ENCODE peak calls at places on chromosomes 12 and 14, in seven cellular contexts. Q is tibial artery; V is HL-60; E is A673; L is CD8-positive, alpha-beta T cell; M is psoas muscle; U is body of pancreas. B is an unnamed sample.

GRCh38 chr14:42428996-42429395 is 822.3 kb downstream of the LRFN5 start:
- DNase-seq in E (no peak), Q (no peak), V (no peak), L (no peak), M (no peak), U (no peak), B (no peak)

GRCh38 chr14:69625299-69626131 is 14.1 kb downstream of the SUSD6 start:
- DNase-seq in L (peak), E (no peak), Q (peak), V (peak), M (peak), U (peak), B (peak)

GRCh38 chr14:61516957-61517356 is 178.4 kb upstream of the HIF1A start:
- DNase-seq in E (no peak), M (no peak), U (peak), V (no peak), L (no peak), Q (no peak), B (no peak)

GRCh38 chr14:102760485-102761193 is 16.6 kb upstream of the TRAF3 start:
- DNase-seq in L (no peak), U (no peak), V (no peak), M (no peak), Q (no peak), E (no peak), B (no peak)

GRCh38 chr14:57371013-57371412 is 19.4 kb upstream of the NAA30 start:
- DNase-seq in L (no peak), V (no peak), Q (no peak), M (no peak), E (no peak), U (no peak), B (no peak)

GRCh38 chr12:65742481-65742971 is 81.8 kb upstream of the HMGA2 start:
- DNase-seq in U (no peak), Q (no peak), E (peak), V (no peak), M (no peak), L (no peak), B (peak)

GRCh38 chr12:20028033-20028432 is 340.3 kb upstream of the PDE3A start:
- DNase-seq in U (no peak), V (no peak), E (no peak), M (no peak), L (no peak), Q (no peak), B (no peak)

GRCh38 chr12:91142184-91142583 is 30.9 kb upstream of the LUM start:
- DNase-seq in M (no peak), V (no peak), E (no peak), Q (no peak), U (no peak), L (no peak), B (no peak)

GRCh38 chr12:124921200-124922008 is 7.0 kb upstream of the UBC start:
- DNase-seq in L (peak), M (no peak), E (peak), Q (no peak), V (peak), U (peak), B (peak)

GRCh38 chr14:31934767-31935266 is 142.3 kb upstream of the ARHGAP5 start:
- DNase-seq in L (no peak), U (peak), Q (no peak), M (no peak), E (peak), V (peak), B (no peak)

GRCh38 chr14:103613517-103613916 is 15.5 kb upstream of the KLC1 start:
- DNase-seq in M (no peak), E (no peak), L (no peak), V (peak), Q (no peak), U (no peak), B (no peak)

GRCh38 chr12:26953447-26953846 is 15.2 kb downstream of the FGFR1OP2 start:
- DNase-seq in Q (peak), M (peak), E (no peak), L (no peak), U (peak), V (peak), B (no peak)

GRCh38 chr12:27552886-27553560 is 29.0 kb downstream of the PPFIBP1 start:
- DNase-seq in E (no peak), U (no peak), V (no peak), Q (no peak), L (no peak), M (no peak), B (peak)

GRCh38 chr12:65886996-65887395 is 62.7 kb downstream of the HMGA2 start:
- DNase-seq in E (no peak), M (no peak), Q (no peak), U (no peak), V (no peak), L (no peak), B (no peak)

GRCh38 chr12:121165316-121165715 is 32.6 kb downstream of the P2RX7 start:
- DNase-seq in E (no peak), Q (no peak), M (no peak), U (peak), V (no peak), L (no peak), B (no peak)

GRCh38 chr14:75824328-75824727 is 157.5 kb downstream of the TGFB3 start:
- DNase-seq in V (no peak), E (no peak), M (no peak), U (no peak), Q (no peak), L (no peak), B (no peak)

DNA sequence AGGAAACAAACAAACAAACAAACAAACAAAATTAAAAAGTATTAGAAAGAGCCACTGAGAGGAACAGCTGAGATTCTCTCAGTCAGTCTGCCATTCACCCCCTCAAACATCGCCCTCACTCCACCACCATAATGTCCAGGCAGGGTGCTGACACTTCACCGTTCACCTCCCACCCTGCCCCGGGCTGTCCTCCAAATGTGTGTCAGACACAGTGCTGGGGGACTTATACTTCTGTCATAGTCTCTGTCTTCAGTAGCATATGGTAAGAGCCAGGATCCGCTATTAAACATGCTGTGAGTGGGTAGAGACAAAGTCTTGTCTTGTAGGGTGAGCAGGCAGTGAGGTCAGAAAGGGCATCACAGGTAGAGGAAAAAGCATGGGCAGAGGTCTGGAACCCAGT is 28.3 kb downstream of the KRT18 start:
- DNase-seq in U (no peak), Q (no peak), M (no peak), L (no peak), V (no peak), E (no peak), B (no peak)
- H3K27ac ChIP-seq in U (no peak), Q (no peak), M (no peak), L (no peak), V (no peak), E (no peak), B (no peak)

DNA sequence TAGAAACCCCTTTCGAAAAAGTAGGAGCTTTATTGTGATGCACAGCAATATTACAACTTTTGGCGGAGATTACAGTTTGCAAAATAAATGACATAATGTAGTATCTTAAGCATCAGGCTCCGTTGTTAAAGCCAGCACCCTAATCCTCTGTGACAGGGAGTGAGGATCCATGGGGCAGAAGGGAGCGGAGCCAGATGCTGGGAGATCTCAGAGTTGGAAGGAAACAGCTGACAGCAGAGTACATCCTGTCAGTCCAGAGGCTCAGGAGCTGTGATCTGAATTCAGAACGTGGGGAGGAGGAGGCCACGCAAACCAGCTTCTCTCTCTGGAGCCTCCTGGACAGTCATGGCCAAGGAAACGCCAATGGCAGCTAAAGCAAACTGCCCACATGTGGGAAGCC is 55.7 kb downstream of the TMTC1 start:
- DNase-seq in E (no peak), M (peak), U (no peak), Q (no peak), V (no peak), L (no peak), B (no peak)
- H3K27ac ChIP-seq in E (no peak), M (peak), U (no peak), Q (peak), V (no peak), L (no peak), B (no peak)

GRCh38 chr12:40825156-40825555 is 132.9 kb downstream of the CNTN1 start:
- DNase-seq in M (no peak), V (no peak), L (no peak), U (no peak), Q (no peak), E (no peak), B (no peak)

GRCh38 chr12:40827923-40828592 is 135.8 kb downstream of the CNTN1 start:
- DNase-seq in L (no peak), U (no peak), V (no peak), M (no peak), Q (no peak), E (peak), B (no peak)

GRCh38 chr12:40829738-40830144 is 137.5 kb downstream of the CNTN1 start:
- DNase-seq in L (no peak), U (no peak), E (peak), V (no peak), Q (no peak), M (no peak), B (no peak)

GRCh38 chr12:40831916-40832315 is 139.7 kb downstream of the CNTN1 start:
- DNase-seq in U (no peak), L (no peak), V (no peak), Q (no peak), M (no peak), E (no peak), B (no peak)

DNA sequence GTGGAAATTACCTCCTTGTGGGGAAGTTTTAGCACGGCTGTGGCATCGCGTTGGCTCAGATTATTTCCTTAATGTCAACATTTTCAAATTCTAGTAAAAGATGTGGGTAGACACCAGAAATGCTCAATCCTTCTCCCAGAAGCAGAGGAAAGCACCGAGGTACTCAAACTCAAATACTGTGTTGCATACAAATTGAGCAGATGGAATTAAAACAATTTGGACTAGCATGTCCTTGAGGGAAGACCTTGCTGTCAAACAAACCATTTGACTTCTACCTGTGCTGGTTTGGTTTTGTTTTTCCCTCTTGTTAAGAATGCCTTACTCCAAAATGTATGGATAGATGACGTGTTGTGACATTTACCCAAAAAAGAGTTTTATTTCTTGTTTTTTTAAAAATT is 136.4 kb downstream of the CNTN1 start:
- DNase-seq in E (no peak), V (no peak), M (no peak), Q (no peak), U (no peak), L (no peak), B (no peak)
- H3K27ac ChIP-seq in E (no peak), V (no peak), M (no peak), Q (no peak), U (no peak), L (no peak), B (no peak)

GRCh38 chr12:56037161-56037560 is 4.6 kb upstream of the RPS26 start:
- DNase-seq in M (no peak), V (peak), U (no peak), Q (no peak), E (peak), L (no peak), B (no peak)
- H3K27ac ChIP-seq in M (no peak), V (no peak), U (no peak), Q (no peak), E (peak), L (no peak), B (no peak)

GRCh38 chr14:100236873-100237272 is 2.1 kb upstream of the YY1 start:
- DNase-seq in Q (no peak), E (no peak), U (no peak), V (no peak), L (no peak), M (no peak), B (no peak)
- H3K27ac ChIP-seq in Q (no peak), E (peak), U (no peak), V (peak), L (no peak), M (peak), B (no peak)

DNA sequence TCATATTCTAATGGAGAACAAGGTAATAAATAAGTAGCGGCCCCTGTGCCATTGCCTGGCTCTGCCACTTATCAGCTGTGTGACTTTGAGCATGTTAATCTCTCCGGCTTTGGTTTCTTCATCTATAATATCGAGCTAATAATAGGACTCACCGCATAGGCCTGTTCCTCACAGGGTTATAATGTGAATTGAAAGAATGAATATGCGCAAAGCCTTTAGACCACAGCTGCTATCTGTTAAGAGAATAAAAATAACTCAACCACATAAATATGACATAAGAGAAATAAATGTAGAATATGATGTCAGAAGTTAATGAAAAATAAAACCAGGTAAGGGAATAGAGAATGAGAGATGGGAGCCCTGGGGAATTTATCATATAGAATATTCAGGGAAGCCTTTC is 13.2 kb upstream of the GOLGA5 start:
- DNase-seq in V (no peak), L (no peak), U (no peak), Q (no peak), E (no peak), M (no peak), B (no peak)
- H3K27ac ChIP-seq in V (no peak), L (no peak), U (no peak), Q (no peak), E (no peak), M (peak), B (no peak)

GRCh38 chr12:52162971-52163370 is 28.8 kb downstream of the KRT80 start:
- DNase-seq in E (no peak), M (no peak), U (no peak), V (no peak), Q (no peak), L (no peak), B (no peak)

GRCh38 chr12:52166672-52167071 is 25.1 kb downstream of the KRT80 start:
- DNase-seq in V (no peak), M (no peak), Q (no peak), U (no peak), E (no peak), L (no peak), B (no peak)

GRCh38 chr12:52167578-52167977 is 24.2 kb downstream of the KRT80 start:
- DNase-seq in Q (no peak), L (no peak), M (no peak), E (no peak), U (no peak), V (no peak), B (no peak)

GRCh38 chr12:52165096-52165855 is 26.5 kb downstream of the KRT80 start:
- DNase-seq in V (peak), L (no peak), M (no peak), E (no peak), U (no peak), Q (no peak), B (no peak)

GRCh38 chr12:52164624-52165023 is 27.2 kb downstream of the KRT80 start:
- DNase-seq in Q (no peak), V (no peak), U (no peak), M (no peak), L (no peak), E (no peak), B (no peak)
- H3K27ac ChIP-seq in Q (no peak), V (no peak), U (no peak), M (no peak), L (no peak), E (no peak), B (no peak)

DNA sequence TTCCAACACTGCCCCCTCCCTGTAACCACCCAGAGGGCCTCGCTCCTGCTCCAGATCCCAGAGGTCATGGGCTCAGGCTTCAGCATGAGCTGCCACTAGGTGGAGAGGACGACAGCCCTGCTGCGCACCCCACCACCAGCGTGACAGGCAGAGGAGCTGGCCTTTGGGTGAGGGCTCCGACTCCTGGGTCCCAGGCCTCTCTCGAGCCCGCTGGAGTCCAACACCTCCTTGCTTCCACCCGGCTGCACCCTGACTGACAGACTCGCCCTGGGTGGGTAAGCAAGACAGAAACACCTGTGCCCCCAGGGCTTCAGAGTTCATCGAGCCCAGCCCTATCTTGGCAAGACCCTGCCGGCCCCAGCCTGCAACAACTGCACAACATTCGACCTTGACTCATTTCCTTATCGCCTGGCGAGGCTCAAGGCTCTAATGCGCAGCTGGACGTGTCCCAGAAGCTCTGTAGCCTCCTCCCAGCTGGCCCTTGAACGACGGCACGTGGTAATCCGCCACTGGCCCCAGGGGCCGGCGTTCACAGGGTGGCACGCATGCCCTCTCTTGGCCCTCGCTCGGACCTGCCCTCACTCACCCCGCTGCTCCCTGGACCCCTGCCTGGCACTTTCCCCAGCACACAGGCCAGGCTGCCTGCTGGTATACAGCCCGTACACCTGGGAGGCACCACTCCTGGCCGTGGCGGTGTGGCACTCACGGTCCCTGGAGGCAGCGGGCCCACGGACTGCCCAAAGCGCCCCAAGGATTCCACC is 28.0 kb downstream of the VPS37B start:
- DNase-seq in Q (no peak), L (no peak), U (peak), M (peak), V (no peak), E (no peak), B (no peak)
- H3K27ac ChIP-seq in Q (no peak), L (no peak), U (peak), M (peak), V (no peak), E (no peak), B (peak)

DNA sequence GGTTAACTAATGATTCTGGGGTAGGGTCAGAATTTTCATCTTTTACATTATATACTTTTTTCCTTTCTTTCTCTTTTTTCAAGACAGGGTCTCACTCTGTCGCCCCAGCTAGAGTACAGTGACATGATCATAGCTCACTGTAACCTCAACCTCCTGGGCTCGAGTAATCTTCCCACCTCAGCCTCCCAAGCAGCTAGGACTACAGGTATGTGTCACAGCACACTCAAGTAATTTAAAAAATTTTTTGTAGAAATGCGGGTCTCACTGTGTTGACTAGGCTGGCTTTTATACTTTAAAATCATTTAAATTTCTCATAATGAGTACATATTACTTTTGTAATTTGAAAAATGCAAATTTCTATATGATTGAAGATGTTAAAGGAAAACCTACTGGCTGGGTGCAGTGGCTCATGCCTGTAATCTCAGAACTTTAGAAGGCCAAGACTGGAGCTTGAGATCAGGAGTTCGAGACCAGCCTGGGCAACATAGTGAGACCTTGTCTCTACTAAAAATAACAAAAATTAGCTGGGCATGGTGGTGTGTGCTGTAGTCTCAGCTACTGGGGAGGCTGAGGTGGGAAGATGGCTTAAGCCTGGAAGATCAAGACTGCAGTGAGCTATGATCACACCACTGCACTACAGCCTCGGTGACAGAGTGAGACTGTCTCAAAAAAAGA is 25.7 kb downstream of the R3HDM2 start:
- DNase-seq in M (no peak), L (no peak), Q (no peak), U (no peak), V (no peak), E (no peak), B (no peak)
- H3K27ac ChIP-seq in M (no peak), L (no peak), Q (no peak), U (no peak), V (no peak), E (no peak), B (no peak)

DNA sequence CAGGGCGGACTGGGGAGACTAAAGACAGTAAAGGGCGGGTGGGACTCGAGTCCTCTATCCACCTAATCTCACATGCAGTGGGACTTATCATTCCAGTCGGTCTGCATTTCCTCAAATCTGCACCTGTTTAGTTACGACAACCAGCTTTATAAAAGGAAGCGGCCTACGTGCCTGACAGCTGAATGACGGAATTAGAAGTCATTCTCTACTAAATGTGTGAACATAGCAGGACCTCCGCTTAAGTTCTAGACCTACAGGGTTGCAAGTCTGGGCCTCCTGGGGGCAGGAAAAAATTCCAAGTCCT is 109.8 kb upstream of the EGLN3 start:
- DNase-seq in L (no peak), E (no peak), Q (no peak), U (no peak), M (no peak), V (no peak), B (no peak)
- H3K27ac ChIP-seq in L (no peak), E (no peak), Q (peak), U (peak), M (peak), V (peak), B (no peak)